ENCODE peak calls at places on chromosomes 5 and 9, in six cellular contexts. H is endothelial cell; B is A172; I is activated CD8-positive, alpha-beta memory T cell treated with anti-CD3 and anti-CD28 coated beads, Interleukin-2, amount 10 ng/mL, durations not matched to agents 7 days and 5 days; Z is RCC 7860; S is hippocampal formation. X is an unnamed sample.

GRCh38 chr5:149827501-149827990 is 97.4 kb downstream of the PPARGC1B start:
- DNase-seq in S (no peak), H (no peak), Z (no peak), I (no peak), B (no peak), X (no peak)

GRCh38 chr5:72760259-72760658 is 56.2 kb upstream of the TNPO1 start:
- DNase-seq in S (no peak), I (no peak), Z (no peak), H (no peak), B (peak), X (no peak)

GRCh38 chr5:56011835-56012234 is 17.1 kb upstream of the IL6ST start:
- DNase-seq in H (no peak), I (no peak), B (peak), S (no peak), Z (peak), X (peak)

GRCh38 chr5:125575561-125576504 is 829.4 kb upstream of the ZNF608 start:
- DNase-seq in I (no peak), Z (no peak), B (peak), H (no peak), S (peak), X (no peak)

GRCh38 chr5:141703133-141703561 is 21.1 kb upstream of the ARAP3 start:
- DNase-seq in Z (no peak), S (no peak), B (no peak), I (no peak), H (no peak), X (no peak)

GRCh38 chr9:92666912-92667532 is 2.9 kb downstream of the IPPK start:
- DNase-seq in B (no peak), Z (no peak), I (no peak), H (no peak), S (no peak), X (no peak)

GRCh38 chr5:125798311-125798710 is 624.9 kb upstream of the GRAMD2B start:
- DNase-seq in H (peak), Z (no peak), S (no peak), I (no peak), B (peak), X (no peak)

GRCh38 chr5:68053202-68053601 is 162.4 kb upstream of the PIK3R1 start:
- DNase-seq in Z (no peak), H (no peak), B (peak), S (no peak), I (no peak), X (no peak)

GRCh38 chr5:55533806-55534435 is 843 bp downstream of the PLPP1 start:
- DNase-seq in H (no peak), I (peak), B (peak), Z (peak), S (no peak), X (no peak)

GRCh38 chr5:110063640-110064592 is 374.2 kb downstream of the MAN2A1 start:
- DNase-seq in Z (peak), S (no peak), I (no peak), B (no peak), H (no peak), X (no peak)

GRCh38 chr5:23528677-23529076 is 21.3 kb downstream of the PRDM9 start:
- DNase-seq in Z (no peak), I (no peak), B (no peak), H (no peak), S (no peak), X (no peak)

GRCh38 chr5:145834917-145835838 is at the start of gene PRELID2:
- DNase-seq in I (peak), S (peak), B (peak), Z (peak), H (peak), X (peak)

GRCh38 chr5:141734501-141735231 is 52.6 kb upstream of the ARAP3 start:
- DNase-seq in H (peak), S (no peak), I (peak), B (peak), Z (no peak), X (no peak)

GRCh38 chr9:76576344-76576743 is 117.4 kb downstream of the GCNT1 start:
- DNase-seq in Z (peak), B (peak), H (no peak), I (peak), S (no peak), X (no peak)

GRCh38 chr9:92242779-92243136 is 50.7 kb downstream of the IARS1 start:
- DNase-seq in S (no peak), B (no peak), Z (no peak), I (no peak), H (no peak), X (no peak)